ENCODE peak calls at places on chromosomes 16 and 17, in ten cellular contexts. W, P, M, G, F, J, O, T, U and Q are unnamed samples.

GRCh38 chr17:82838386-82839063 is 1.3 kb downstream of the ZNF750 start:
- DNase-seq in W (peak; percentile 24), P (no peak), M (no peak), G (no peak), F (peak; percentile 60), J (no peak), O (no peak), T (no peak), U (no peak), Q (peak; percentile 55)

GRCh38 chr16:81697321-81697885 is 81.7 kb upstream of the PLCG2 start:
- DNase-seq in W (peak; percentile 55), P (peak; percentile 45), M (peak; percentile 62), G (peak; percentile 65), F (peak; percentile 64), J (no peak), O (peak; percentile 69), T (peak; percentile 28), U (peak; percentile 63), Q (peak; percentile 81)

GRCh38 chr16:11671676-11672075 is 3.4 kb downstream of the SNN start:
- DNase-seq in W (no peak), P (no peak), M (no peak), G (no peak), F (no peak), J (no peak), O (no peak), T (no peak), U (no peak), Q (no peak)

GRCh38 chr17:80782536-80783427 is 208.9 kb upstream of the CHMP6 start:
- DNase-seq in W (peak; percentile 39), P (peak; percentile 56), M (peak; percentile 80), G (no peak), F (no peak), J (peak; percentile 66), O (peak; percentile 79), T (no peak), U (peak; percentile 59), Q (no peak)

GRCh38 chr16:70737377-70738082 is 51.7 kb upstream of the MTSS2 start:
- DNase-seq in W (peak; percentile 88), P (no peak), M (peak; percentile 91), G (no peak), F (no peak), J (peak; percentile 65), O (peak; percentile 93), T (no peak), U (peak; percentile 69), Q (peak; percentile 87)

GRCh38 chr17:83182620-83183063 is 103.2 kb downstream of the METRNL start:
- DNase-seq in W (no peak), P (no peak), M (peak; percentile 18), G (no peak), F (no peak), J (no peak), O (no peak), T (no peak), U (no peak), Q (peak; percentile 71)

GRCh38 chr17:67613961-67614360 is 103.8 kb upstream of the NOL11 start:
- DNase-seq in W (no peak), P (no peak), M (no peak), G (no peak), F (no peak), J (no peak), O (no peak), T (no peak), U (no peak), Q (no peak)

GRCh38 chr16:86510465-86511261 is at the start of gene FOXF1:
- DNase-seq in W (peak; percentile 75), P (no peak), M (no peak), G (peak; percentile 73), F (peak; percentile 44), J (no peak), O (peak; percentile 33), T (no peak), U (peak; percentile 79), Q (no peak)

GRCh38 chr17:27200476-27200875 is 93.4 kb upstream of the WSB1 start:
- DNase-seq in W (no peak), P (no peak), M (no peak), G (no peak), F (no peak), J (no peak), O (no peak), T (no peak), U (no peak), Q (no peak)

GRCh38 chr17:8121531-8122390 is 2.1 kb downstream of the HES7 start:
- DNase-seq in W (peak; percentile 84), P (peak; percentile 24), M (peak; percentile 72), G (peak; percentile 96), F (peak; percentile 82), J (no peak), O (peak; percentile 57), T (no peak), U (peak; percentile 86), Q (peak; percentile 87)

GRCh38 chr17:49249292-49249794 is 18.8 kb upstream of the PHOSPHO1 start:
- DNase-seq in W (no peak), P (no peak), M (no peak), G (no peak), F (no peak), J (no peak), O (no peak), T (no peak), U (peak; percentile 55), Q (peak; percentile 53)

GRCh38 chr16:50699345-50700159 is 6.1 kb downstream of the NOD2 start:
- DNase-seq in W (no peak), P (peak; percentile 69), M (no peak), G (no peak), F (no peak), J (no peak), O (no peak), T (no peak), U (peak; percentile 63), Q (peak; percentile 82)

GRCh38 chr16:3999479-3999868 is 116.8 kb downstream of the ADCY9 start:
- DNase-seq in W (peak; percentile 64), P (no peak), M (no peak), G (peak; percentile 55), F (peak; percentile 89), J (no peak), O (no peak), T (no peak), U (peak; percentile 34), Q (peak; percentile 81)

GRCh38 chr17:9887521-9887920 is 17.6 kb downstream of the RCVRN start:
- DNase-seq in W (no peak), P (no peak), M (no peak), G (no peak), F (no peak), J (no peak), O (no peak), T (no peak), U (peak; percentile 11), Q (no peak)

GRCh38 chr17:1979182-1979980 is 45.8 kb downstream of the RTN4RL1 start:
- DNase-seq in W (no peak), P (no peak), M (no peak), G (peak; percentile 50), F (no peak), J (no peak), O (no peak), T (no peak), U (no peak), Q (no peak)

GRCh38 chr16:69443809-69444611 is 19.6 kb downstream of the CYB5B start:
- DNase-seq in W (peak; percentile 62), P (no peak), M (peak; percentile 33), G (no peak), F (no peak), J (peak; percentile 26), O (peak; percentile 53), T (no peak), U (peak; percentile 66), Q (no peak)

GRCh38 chr16:24851700-24852099 is 5.9 kb downstream of the SLC5A11 start:
- DNase-seq in W (peak; percentile 66), P (no peak), M (no peak), G (no peak), F (no peak), J (no peak), O (no peak), T (no peak), U (peak; percentile 93), Q (no peak)

GRCh38 chr17:81045590-81046095 is 10.7 kb downstream of the BAIAP2 start:
- DNase-seq in W (no peak), P (no peak), M (no peak), G (no peak), F (no peak), J (no peak), O (no peak), T (no peak), U (no peak), Q (no peak)

GRCh38 chr17:5562661-5563360 is 21.5 kb downstream of the NLRP1 start:
- DNase-seq in W (no peak), P (no peak), M (no peak), G (no peak), F (no peak), J (no peak), O (no peak), T (no peak), U (no peak), Q (peak; percentile 45)

GRCh38 chr17:65198653-65199382 is 61.6 kb downstream of the RGS9 start:
- DNase-seq in W (peak; percentile 62), P (peak; percentile 8), M (no peak), G (peak; percentile 69), F (peak; percentile 49), J (peak; percentile 58), O (no peak), T (no peak), U (peak; percentile 80), Q (no peak)

GRCh38 chr16:89828870-89829629 is 775 bp downstream of the SPIRE2 start:
- DNase-seq in W (peak; percentile 31), P (no peak), M (no peak), G (no peak), F (no peak), J (no peak), O (no peak), T (no peak), U (peak; percentile 24), Q (no peak)

GRCh38 chr16:9042943-9043680 is 48.3 kb upstream of the HAPSTR1 start:
- DNase-seq in W (peak; percentile 79), P (no peak), M (no peak), G (no peak), F (no peak), J (no peak), O (no peak), T (no peak), U (peak; percentile 66), Q (no peak)

GRCh38 chr16:88073201-88073721 is 122.0 kb downstream of the BANP start:
- DNase-seq in W (no peak), P (no peak), M (no peak), G (no peak), F (no peak), J (no peak), O (no peak), T (no peak), U (no peak), Q (no peak)